ENCODE peak calls at places on chromosomes 4 and X, in seven cellular contexts. S is DMS53; K is nucleus accumbens; U is AG09319; A is activated CD4-positive, alpha-beta T cell treated with anti-CD3 and anti-CD28 coated beads, Interleukin-2, amount 50 U/mL, for 1 hour; M is MM.1S; I is neural progenitor cell. X is an unnamed sample.

GRCh38 chrX:134622056-134622812 is 36.0 kb downstream of the PLAC1 start:
- DNase-seq in S (peak), K (no peak), U (peak), A (no peak), M (peak), I (no peak), X (peak)

GRCh38 chr4:37976991-37977470 is 16.8 kb downstream of the PTTG2 start:
- DNase-seq in S (peak), K (peak), U (peak), A (peak), M (peak), I (peak), X (peak)

GRCh38 chrX:118420462-118420861 is 74.6 kb downstream of the WDR44 start:
- DNase-seq in S (peak), K (no peak), U (peak), A (no peak), M (peak), I (no peak), X (peak)

GRCh38 chrX:135345328-135345645 is 36.0 kb downstream of the ETDC start:
- DNase-seq in S (no peak), K (no peak), U (no peak), A (no peak), M (no peak), I (no peak), X (peak)

GRCh38 chrX:54921427-54922021 is 900 bp downstream of the TRO start:
- DNase-seq in S (peak), K (peak), U (peak), A (peak), M (peak), I (peak), X (peak)

GRCh38 chrX:128816919-128817318 is 706.4 kb downstream of the SMARCA1 start:
- DNase-seq in S (peak), K (no peak), U (no peak), A (no peak), M (peak), I (peak), X (no peak)

GRCh38 chr4:121118344-121118743 is 45.8 kb downstream of the TNIP3 start:
- DNase-seq in S (no peak), K (no peak), U (no peak), A (no peak), M (no peak), I (no peak), X (no peak)

GRCh38 chr4:152535236-152535902 is 523 bp downstream of the FBXW7 start:
- DNase-seq in S (peak), K (no peak), U (no peak), A (peak), M (peak), I (peak), X (no peak)

GRCh38 chr4:109607976-109608375 is 47.9 kb downstream of the MCUB start:
- DNase-seq in S (no peak), K (no peak), U (no peak), A (no peak), M (no peak), I (no peak), X (no peak)

GRCh38 chrX:16953606-16954211 is 7.3 kb downstream of the REPS2 start:
- DNase-seq in S (peak), K (no peak), U (no peak), A (no peak), M (no peak), I (no peak), X (no peak)

GRCh38 chr4:77308843-77309242 is 151.8 kb downstream of the CCNG2 start:
- DNase-seq in S (peak), K (no peak), U (no peak), A (no peak), M (peak), I (peak), X (no peak)

GRCh38 chrX:33138677-33139249 is 72.6 kb downstream of the DMD start:
- DNase-seq in S (no peak), K (no peak), U (no peak), A (no peak), M (no peak), I (no peak), X (no peak)

GRCh38 chrX:148380614-148381561 is 119.5 kb upstream of the AFF2 start:
- DNase-seq in S (no peak), K (no peak), U (no peak), A (peak), M (peak), I (no peak), X (no peak)

GRCh38 chrX:63417649-63418048 is 66.5 kb upstream of the SPIN4 start:
- DNase-seq in S (no peak), K (no peak), U (no peak), A (no peak), M (no peak), I (no peak), X (no peak)

GRCh38 chr4:76752911-76753494 is 144.9 kb downstream of the SOWAHB start:
- DNase-seq in S (peak), K (no peak), U (peak), A (no peak), M (no peak), I (no peak), X (peak)

GRCh38 chrX:75278991-75279390 is 5.1 kb downstream of the UPRT start:
- DNase-seq in S (no peak), K (no peak), U (no peak), A (no peak), M (no peak), I (no peak), X (no peak)

GRCh38 chr4:25813705-25814104 is 49.1 kb downstream of the SEL1L3 start:
- DNase-seq in S (peak), K (no peak), U (no peak), A (no peak), M (no peak), I (peak), X (no peak)

GRCh38 chrX:130395341-130395740 is 6.4 kb upstream of the RBMX2 start:
- DNase-seq in S (no peak), K (no peak), U (no peak), A (no peak), M (no peak), I (no peak), X (no peak)

GRCh38 chr4:173418636-173419035 is 19.7 kb upstream of the SCRG1 start:
- DNase-seq in S (no peak), K (no peak), U (no peak), A (no peak), M (no peak), I (no peak), X (no peak)

GRCh38 chr4:104596189-104596588 is 101.5 kb upstream of the CXXC4 start:
- DNase-seq in S (no peak), K (no peak), U (no peak), A (no peak), M (no peak), I (no peak), X (no peak)

GRCh38 chrX:10597871-10598270 is 22.5 kb downstream of the MID1 start:
- DNase-seq in S (peak), K (no peak), U (no peak), A (no peak), M (no peak), I (peak), X (no peak)

GRCh38 chrX:113892891-113893290 is 691.0 kb upstream of the HTR2C start:
- DNase-seq in S (no peak), K (no peak), U (no peak), A (no peak), M (no peak), I (no peak), X (no peak)

GRCh38 chr4:8320386-8320750 is 50.8 kb downstream of the HTRA3 start:
- DNase-seq in S (peak), K (no peak), U (no peak), A (no peak), M (no peak), I (no peak), X (no peak)

GRCh38 chr4:32106767-32107166 is 1386.6 kb downstream of the PCDH7 start:
- DNase-seq in S (no peak), K (no peak), U (no peak), A (no peak), M (no peak), I (no peak), X (no peak)